ENCODE peak calls at places on chromosome 22, in eight cellular contexts. P is hepatocyte, W is AG09309, L is OCI-LY7, Z is GM06990, R is mesothelial cell of epicardium, D is type B pancreatic cell, O is heart right ventricle. I is an unnamed sample.
A peak's percentile ranks its signal among the peaks of the same experiment; 100 is the strongest.

GRCh38 chr22:30150212-30150611 is 69.9 kb downstream of the HORMAD2 start:
- DNase-seq in P (no peak), W (no peak), L (no peak), Z (no peak), R (no peak), D (no peak), O (no peak), I (no peak)

GRCh38 chr22:41308054-41308453 is 6.7 kb downstream of the ZC3H7B start:
- DNase-seq in P (no peak), W (no peak), L (no peak), Z (no peak), R (no peak), D (no peak), O (no peak), I (no peak)

GRCh38 chr22:30310881-30311771 is 15.6 kb downstream of the TBC1D10A start:
- DNase-seq in P (no peak), W (no peak), L (no peak), Z (no peak), R (no peak), D (no peak), O (peak; percentile 85), I (no peak)

GRCh38 chr22:37162221-37163095 is 12.7 kb upstream of the IL2RB start:
- DNase-seq in P (no peak), W (no peak), L (no peak), Z (peak; percentile 90), R (no peak), D (no peak), O (no peak), I (peak; percentile 85)

GRCh38 chr22:44088976-44089570 is 65.0 kb downstream of the PARVB start:
- DNase-seq in P (no peak), W (peak; percentile 52), L (no peak), Z (no peak), R (no peak), D (no peak), O (peak; percentile 44), I (no peak)

GRCh38 chr22:46113110-46113909 is 37.0 kb upstream of the PPARA start:
- DNase-seq in P (no peak), W (no peak), L (no peak), Z (no peak), R (no peak), D (no peak), O (no peak), I (no peak)

GRCh38 chr22:40922484-40923303 is 28.5 kb upstream of the RBX1 start:
- DNase-seq in P (peak; percentile 71), W (peak; percentile 29), L (peak; percentile 74), Z (no peak), R (no peak), D (no peak), O (peak; percentile 32), I (no peak)

GRCh38 chr22:40396882-40397281 is 26.5 kb downstream of the SGSM3 start:
- DNase-seq in P (peak; percentile 88), W (no peak), L (no peak), Z (no peak), R (peak; percentile 65), D (no peak), O (peak; percentile 62), I (no peak)

GRCh38 chr22:33000342-33001280 is 57.6 kb downstream of the SYN3 start:
- DNase-seq in P (peak; percentile 78), W (no peak), L (peak; percentile 73), Z (peak; percentile 23), R (peak; percentile 83), D (peak; percentile 86), O (peak; percentile 47), I (no peak)

GRCh38 chr22:44884968-44885805 is 124.6 kb downstream of the PHF21B start:
- DNase-seq in P (peak; percentile 72), W (no peak), L (no peak), Z (no peak), R (no peak), D (no peak), O (no peak), I (no peak)

GRCh38 chr22:44442186-44442465 is 55.9 kb downstream of the RTL6 start:
- DNase-seq in P (no peak), W (no peak), L (no peak), Z (no peak), R (no peak), D (no peak), O (no peak), I (no peak)

GRCh38 chr22:38251355-38251720 is 21.5 kb downstream of the TMEM184B start:
- DNase-seq in P (no peak), W (no peak), L (no peak), Z (no peak), R (no peak), D (no peak), O (no peak), I (no peak)

GRCh38 chr22:50398698-50399648 is 55.8 kb downstream of the PPP6R2 start:
- DNase-seq in P (no peak), W (no peak), L (no peak), Z (no peak), R (no peak), D (no peak), O (no peak), I (no peak)

GRCh38 chr22:24423519-24424000 is 3.8 kb upstream of the ADORA2A start:
- DNase-seq in P (peak; percentile 73), W (no peak), L (peak; percentile 74), Z (peak; percentile 72), R (peak; percentile 85), D (peak; percentile 83), O (peak; percentile 60), I (peak; percentile 72)

GRCh38 chr22:44486538-44486937 is 11.5 kb downstream of the RTL6 start:
- DNase-seq in P (peak; percentile 53), W (no peak), L (no peak), Z (no peak), R (no peak), D (no peak), O (peak; percentile 16), I (no peak)

GRCh38 chr22:43399338-43399979 is 12.4 kb upstream of the MPPED1 start:
- DNase-seq in P (no peak), W (no peak), L (no peak), Z (no peak), R (no peak), D (no peak), O (no peak), I (no peak)

GRCh38 chr22:20206709-20207215 is 55.9 kb upstream of the CCDC188 start:
- DNase-seq in P (peak; percentile 45), W (no peak), L (peak; percentile 4), Z (peak; percentile 22), R (no peak), D (no peak), O (no peak), I (no peak)

GRCh38 chr22:20205464-20205963 is 54.7 kb upstream of the CCDC188 start:
- DNase-seq in P (no peak), W (no peak), L (no peak), Z (no peak), R (no peak), D (no peak), O (no peak), I (no peak)

GRCh38 chr22:20204821-20205220 is 54.0 kb upstream of the CCDC188 start:
- DNase-seq in P (peak; percentile 34), W (no peak), L (no peak), Z (no peak), R (peak; percentile 54), D (no peak), O (no peak), I (no peak)

GRCh38 chr22:20207277-20208025 is 56.6 kb upstream of the CCDC188 start:
- DNase-seq in P (no peak), W (no peak), L (no peak), Z (no peak), R (no peak), D (no peak), O (no peak), I (no peak)

GRCh38 chr22:20205964-20206708 is 55.3 kb upstream of the CCDC188 start:
- DNase-seq in P (peak; percentile 77), W (no peak), L (peak; percentile 82), Z (peak; percentile 59), R (peak; percentile 45), D (no peak), O (peak; percentile 81), I (peak; percentile 43)
- TF ChIP-seq CTCF in P (no peak), W (no peak), L (no peak), Z (no peak), R (no peak), D (no peak), O (peak; percentile 11), I (no peak)

DNA sequence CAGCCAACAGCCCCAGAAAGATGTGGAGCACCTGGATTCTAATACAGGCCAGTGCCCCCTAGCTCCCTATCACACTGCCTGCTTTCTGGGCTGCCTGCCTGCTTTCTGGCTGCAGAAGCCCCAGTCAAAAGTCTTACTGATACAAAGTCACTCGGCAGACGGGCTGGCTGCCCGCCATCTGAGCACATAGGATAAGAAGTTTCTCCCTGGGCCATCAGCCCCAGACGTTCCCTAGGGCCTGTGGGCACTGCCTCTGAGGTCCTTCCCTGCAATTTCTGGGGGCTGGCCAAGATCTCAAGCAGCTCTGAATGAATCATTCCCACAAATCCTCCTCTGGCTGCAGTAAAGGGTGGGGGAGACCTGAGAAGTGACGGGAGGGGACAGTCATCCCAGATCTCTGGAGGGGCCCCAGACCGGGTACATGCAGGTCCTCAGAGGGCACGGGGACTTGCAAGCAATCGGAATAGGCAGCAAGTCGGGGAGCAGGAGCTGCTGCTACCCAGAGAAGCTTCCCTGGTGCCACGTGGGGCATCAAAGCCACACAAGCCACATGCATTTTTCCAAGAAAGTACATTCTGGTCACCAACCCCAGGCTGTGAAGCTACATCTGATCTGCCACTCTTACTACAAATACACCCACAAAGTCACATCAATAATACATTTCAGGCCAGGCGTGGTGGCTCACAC is 4.7 kb downstream of the TPST2 start:
- DNase-seq in P (peak; percentile 62), W (peak; percentile 44), L (no peak), Z (no peak), R (no peak), D (no peak), O (peak; percentile 66), I (no peak)
- TF ChIP-seq CTCF in P (no peak), W (peak; percentile 7), L (peak; percentile 13), Z (no peak), R (no peak), D (no peak), O (peak; percentile 32), I (no peak)

GRCh38 chr22:17888855-17889254 is 114.6 kb upstream of the BID start:
- DNase-seq in P (no peak), W (no peak), L (peak; percentile 48), Z (no peak), R (no peak), D (no peak), O (no peak), I (no peak)
- TF ChIP-seq CTCF in P (peak; percentile 7), W (peak; percentile 18), L (peak; percentile 63), Z (no peak), R (no peak), D (peak; percentile 60), O (peak; percentile 36), I (no peak)

DNA sequence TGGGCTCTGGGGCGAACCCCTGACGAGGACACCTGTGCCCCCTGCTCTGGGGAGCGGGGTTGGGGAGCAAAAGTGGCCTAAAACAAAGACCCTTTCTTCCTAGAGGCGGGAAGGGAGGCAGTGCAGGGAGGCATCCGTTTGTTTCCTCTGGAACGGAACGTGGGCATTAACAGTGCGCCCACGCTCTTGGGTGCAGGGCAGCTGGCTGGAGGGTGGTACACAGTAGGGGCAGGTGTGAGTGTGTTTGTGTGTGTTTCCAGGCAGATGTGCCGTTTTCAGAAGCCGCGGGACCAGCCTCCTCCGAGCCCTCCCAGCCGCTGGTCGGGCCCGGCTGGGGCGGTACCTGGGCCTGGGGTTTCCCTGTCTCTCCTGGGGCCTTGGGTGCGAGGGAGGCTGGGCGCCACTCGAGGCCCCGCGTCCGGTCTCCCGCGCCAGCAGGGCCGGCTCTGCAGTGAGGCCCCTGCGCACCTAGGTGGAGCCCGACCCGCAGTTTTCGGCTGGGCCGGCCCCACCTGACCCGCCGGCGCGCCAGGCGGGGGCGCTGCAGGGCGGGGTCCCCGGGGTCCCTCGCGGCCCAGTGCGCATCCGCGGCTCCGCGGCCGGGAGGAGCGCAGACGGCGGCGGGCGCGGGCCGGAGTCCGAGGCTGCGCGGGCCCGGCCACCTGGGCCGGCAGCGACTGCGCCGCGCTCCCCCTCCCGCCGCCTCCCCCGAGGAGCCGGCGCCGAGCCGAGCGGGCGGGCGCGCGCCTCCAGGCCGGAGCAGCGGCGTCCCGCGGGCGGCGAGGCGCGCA is 1252.7 kb downstream of the BRD1 start:
- DNase-seq in P (peak; percentile 89), W (no peak), L (no peak), Z (no peak), R (peak; percentile 83), D (peak; percentile 88), O (no peak), I (no peak)
- TF ChIP-seq CTCF in P (peak; percentile 61), W (peak; percentile 16), L (no peak), Z (no peak), R (peak; percentile 51), D (peak; percentile 74), O (peak; percentile 45), I (no peak)

I was measured in natural killer cell.